ENCODE peak calls at places on chromosomes 7 and 10, in four cellular contexts. Q is HL-60, W is K562, E is GM12878. J is an unnamed sample.

GRCh38 chr10:121490906-121491519 is 107.2 kb downstream of the FGFR2 start:
- DNase-seq in Q (no peak), W (no peak), E (no peak), J (no peak)

GRCh38 chr10:78319841-78320240 is 286.2 kb downstream of the RPS24 start:
- DNase-seq in E (no peak), W (no peak), Q (no peak), J (no peak)

GRCh38 chr10:47370878-47371277 is 13.2 kb downstream of the ZNF488 start:
- DNase-seq in W (no peak), Q (no peak), E (no peak), J (no peak)

GRCh38 chr10:32417906-32418547 is 27.9 kb upstream of the CCDC7 start:
- DNase-seq in Q (no peak), W (no peak), E (no peak), J (no peak)

GRCh38 chr10:8416755-8417154 is 362.3 kb downstream of the GATA3 start:
- DNase-seq in Q (no peak), E (no peak), W (no peak), J (no peak)

GRCh38 chr10:2674451-2674850 is 392.9 kb upstream of the PFKP start:
- DNase-seq in Q (no peak), E (no peak), W (no peak), J (no peak)

GRCh38 chr7:22677680-22678079 is 49.3 kb upstream of the IL6 start:
- DNase-seq in Q (no peak), E (no peak), W (no peak), J (no peak)

GRCh38 chr10:118339096-118339495 is 3.0 kb downstream of the FAM204A start:
- DNase-seq in E (no peak), W (no peak), Q (no peak), J (no peak)

GRCh38 chr10:14820010-14820774 is 17.6 kb downstream of the CDNF start:
- DNase-seq in Q (no peak), E (no peak), W (no peak), J (no peak)

GRCh38 chr7:19958309-19958896 is 185.0 kb upstream of the TMEM196 start:
- DNase-seq in W (no peak), Q (no peak), E (no peak), J (no peak)

DNA sequence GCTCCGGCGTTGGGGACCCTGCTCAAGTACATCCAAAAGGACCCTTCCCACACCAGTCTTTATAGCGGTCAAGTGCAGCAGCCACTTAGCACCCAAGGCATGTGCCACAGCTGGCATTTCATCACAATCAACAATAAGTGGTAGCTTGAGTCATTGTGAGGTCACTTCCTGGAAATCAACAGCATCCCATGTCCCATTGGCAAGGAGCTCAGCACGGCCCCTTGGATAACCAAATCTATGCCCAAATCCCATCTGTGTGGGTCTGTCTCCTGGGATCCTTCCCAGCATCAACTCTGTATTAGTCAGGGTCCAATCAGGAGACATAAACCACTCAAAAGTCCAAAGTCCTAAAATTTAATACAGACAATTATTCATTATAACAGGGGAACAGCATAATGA is 27.1 kb downstream of the MDH2 start:
- DNase-seq in Q (no peak), W (no peak), E (no peak), J (no peak)
- TF ChIP-seq SPI1 in Q (no peak), W (no peak), E (no peak), J (no peak)

GRCh38 chr7:137160236-137160635 is 183.3 kb downstream of the PTN start:
- DNase-seq in Q (no peak), W (no peak), E (no peak), J (no peak)
- TF ChIP-seq SPI1 in Q (no peak), W (no peak), E (no peak), J (no peak)

GRCh38 chr7:101824440-101824839 is 7.0 kb downstream of the CUX1 start:
- DNase-seq in W (no peak), E (no peak), Q (no peak), J (no peak)
- TF ChIP-seq SPI1 in W (no peak), E (no peak), Q (no peak), J (no peak)

GRCh38 chr7:112782498-112782897 is 7.7 kb downstream of the TMEM168 start:
- DNase-seq in E (peak), Q (no peak), W (no peak), J (no peak)
- TF ChIP-seq SPI1 in E (no peak), Q (no peak), W (no peak), J (no peak)

GRCh38 chr10:69704231-69704630 is 74.2 kb downstream of the FAM241B start:
- DNase-seq in E (no peak), Q (no peak), W (no peak), J (no peak)
- TF ChIP-seq SPI1 in E (no peak), Q (peak), W (no peak), J (no peak)

GRCh38 chr7:50733552-50733951 is 49.1 kb downstream of the GRB10 start:
- DNase-seq in W (no peak), E (no peak), Q (no peak), J (no peak)
- TF ChIP-seq SPI1 in W (no peak), E (no peak), Q (no peak), J (no peak)

DNA sequence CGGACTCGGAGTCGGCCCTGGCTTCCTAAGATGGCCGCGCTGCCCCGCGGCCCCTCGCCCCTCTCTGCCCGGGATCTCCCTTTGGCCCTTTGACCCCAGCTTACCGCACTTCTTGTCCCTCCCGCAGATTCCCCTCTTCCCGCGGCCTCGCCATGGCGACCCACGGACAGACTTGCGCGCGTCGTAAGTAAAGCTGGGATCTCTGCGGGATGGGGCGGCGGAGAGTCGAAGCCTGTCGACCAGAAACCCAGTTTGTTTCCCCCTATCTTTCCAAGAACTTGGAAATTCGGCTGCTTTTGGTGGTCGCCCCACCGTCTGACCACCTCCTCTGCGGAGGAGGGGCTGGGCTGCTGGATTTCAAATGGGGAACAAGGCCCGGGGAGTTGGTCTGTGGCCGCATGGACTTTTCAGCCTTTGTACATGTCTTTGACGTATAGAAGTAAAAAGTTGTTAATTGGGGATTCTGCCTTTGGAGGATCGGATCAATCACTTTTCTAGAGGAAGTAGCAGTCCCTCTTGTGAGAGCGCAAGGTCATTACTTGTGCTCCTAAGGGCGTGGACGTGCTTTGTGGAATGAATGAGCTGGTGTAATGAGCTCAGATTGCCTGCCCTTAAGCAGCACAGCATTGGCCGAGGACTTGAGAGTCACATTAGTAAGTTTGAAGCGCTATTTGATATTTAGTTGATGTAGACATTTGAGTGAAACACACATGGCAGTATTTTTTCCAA is 575 bp downstream of the VDAC2 start:
- DNase-seq in E (no peak), W (peak), Q (peak), J (peak)
- TF ChIP-seq SPI1 in E (no peak), W (no peak), Q (no peak), J (no peak)

GRCh38 chr7:150314639-150315239 is 8.4 kb upstream of the LRRC61 start:
- DNase-seq in W (no peak), Q (no peak), E (no peak), J (no peak)
- TF ChIP-seq SPI1 in W (no peak), Q (no peak), E (no peak), J (no peak)

J was measured in GM12891.